ENCODE peak calls at places on chromosomes 13 and 19, in four cellular contexts. One of them, this sample, is unnamed.

GRCh38 chr19:44111910-44112463 is 1.2 kb upstream of the ZNF225 start:
- DNase-seq in A549: no peak
- DNase-seq in endothelial cell of umbilical vein: peak; percentile 65
- DNase-seq in K562: no peak
- DNase-seq in this sample: peak; percentile 20

GRCh38 chr13:50513528-50513863 is 330.0 kb downstream of the DLEU7 start:
- DNase-seq in A549: no peak
- DNase-seq in K562: no peak
- DNase-seq in endothelial cell of umbilical vein: no peak
- DNase-seq in this sample: no peak

GRCh38 chr13:73879346-73880020 is 254.7 kb downstream of the KLF12 start:
- DNase-seq in endothelial cell of umbilical vein: no peak
- DNase-seq in K562: no peak
- DNase-seq in A549: no peak
- DNase-seq in this sample: no peak

GRCh38 chr19:35268546-35269424 is at the start of gene USF2:
- DNase-seq in endothelial cell of umbilical vein: peak; percentile 25
- DNase-seq in A549: peak; percentile 97
- DNase-seq in K562: peak; percentile 79
- DNase-seq in this sample: peak; percentile 61

GRCh38 chr13:65638572-65639168 is 1591.5 kb downstream of the PCDH9 start:
- DNase-seq in A549: peak; percentile 0
- DNase-seq in endothelial cell of umbilical vein: peak; percentile 51
- DNase-seq in K562: peak; percentile 8
- DNase-seq in this sample: peak; percentile 58

GRCh38 chr13:45544520-45544919 is 71.0 kb downstream of the ERICH6B start:
- DNase-seq in endothelial cell of umbilical vein: no peak
- DNase-seq in K562: no peak
- DNase-seq in A549: no peak
- DNase-seq in this sample: no peak

GRCh38 chr19:1860133-1860775 is 3.1 kb downstream of the KLF16 start:
- DNase-seq in endothelial cell of umbilical vein: no peak
- DNase-seq in K562: no peak
- DNase-seq in A549: no peak
- DNase-seq in this sample: peak; percentile 68

GRCh38 chr19:8663920-8664670 is 33.7 kb downstream of the NFILZ start:
- DNase-seq in endothelial cell of umbilical vein: no peak
- DNase-seq in A549: no peak
- DNase-seq in K562: peak; percentile 49
- DNase-seq in this sample: peak; percentile 100

GRCh38 chr13:28983661-28984060 is 163.5 kb downstream of the MTUS2 start:
- DNase-seq in endothelial cell of umbilical vein: no peak
- DNase-seq in K562: no peak
- DNase-seq in A549: no peak
- DNase-seq in this sample: no peak

GRCh38 chr13:42047561-42048322 is 706 bp upstream of the DGKH start:
- DNase-seq in K562: peak; percentile 35
- DNase-seq in A549: peak; percentile 40
- DNase-seq in endothelial cell of umbilical vein: peak; percentile 63
- DNase-seq in this sample: peak; percentile 39

GRCh38 chr19:44603201-44603945 is 10.0 kb upstream of the IGSF23 start:
- DNase-seq in A549: no peak
- DNase-seq in endothelial cell of umbilical vein: peak; percentile 98
- DNase-seq in K562: no peak
- DNase-seq in this sample: no peak

GRCh38 chr19:48623556-48624066 is 4.3 kb downstream of the SPHK2 start:
- DNase-seq in A549: no peak
- DNase-seq in K562: no peak
- DNase-seq in endothelial cell of umbilical vein: no peak
- DNase-seq in this sample: no peak

GRCh38 chr19:32581704-32582164 is 744 bp downstream of the PDCD5 start:
- DNase-seq in K562: peak; percentile 42
- DNase-seq in A549: peak; percentile 58
- DNase-seq in endothelial cell of umbilical vein: peak; percentile 39
- DNase-seq in this sample: peak; percentile 30

GRCh38 chr13:29923554-29924481 is 73.4 kb upstream of the UBL3 start:
- DNase-seq in A549: peak; percentile 87
- DNase-seq in endothelial cell of umbilical vein: peak; percentile 93
- DNase-seq in K562: peak; percentile 73
- DNase-seq in this sample: peak; percentile 68

GRCh38 chr19:43610493-43610892 is 1.4 kb upstream of the SRRM5 start:
- DNase-seq in endothelial cell of umbilical vein: no peak
- DNase-seq in A549: no peak
- DNase-seq in K562: no peak
- DNase-seq in this sample: no peak

GRCh38 chr13:29065142-29065541 is 245.0 kb downstream of the MTUS2 start:
- DNase-seq in K562: no peak
- DNase-seq in A549: no peak
- DNase-seq in endothelial cell of umbilical vein: no peak
- DNase-seq in this sample: no peak

GRCh38 chr13:95426631-95427030 is 125.4 kb upstream of the ABCC4 start:
- DNase-seq in A549: no peak
- DNase-seq in endothelial cell of umbilical vein: no peak
- DNase-seq in K562: no peak
- DNase-seq in this sample: no peak

GRCh38 chr13:41513600-41513999 is 56.2 kb downstream of the RGCC start:
- DNase-seq in endothelial cell of umbilical vein: no peak
- DNase-seq in K562: no peak
- DNase-seq in A549: no peak
- DNase-seq in this sample: no peak

GRCh38 chr13:30957258-30957943 is 24.9 kb downstream of the TEX26 start:
- DNase-seq in endothelial cell of umbilical vein: no peak
- DNase-seq in K562: no peak
- DNase-seq in A549: no peak
- DNase-seq in this sample: no peak

GRCh38 chr19:2207991-2208860 is 27.9 kb downstream of the PLEKHJ1 start:
- DNase-seq in endothelial cell of umbilical vein: peak; percentile 53
- DNase-seq in A549: no peak
- DNase-seq in K562: peak; percentile 61
- DNase-seq in this sample: peak; percentile 41

GRCh38 chr19:39428309-39429112 is 7.2 kb downstream of the RPS16 start:
- DNase-seq in A549: peak; percentile 81
- DNase-seq in K562: no peak
- DNase-seq in endothelial cell of umbilical vein: peak; percentile 86
- DNase-seq in this sample: no peak

GRCh38 chr13:30441304-30441703 is 19.0 kb downstream of the UBE2L5 start:
- DNase-seq in endothelial cell of umbilical vein: no peak
- DNase-seq in K562: no peak
- DNase-seq in A549: no peak
- DNase-seq in this sample: no peak

GRCh38 chr19:4357095-4357797 is 13.9 kb downstream of the MPND start:
- DNase-seq in A549: no peak
- DNase-seq in K562: peak; percentile 17
- DNase-seq in endothelial cell of umbilical vein: no peak
- DNase-seq in this sample: no peak

GRCh38 chr19:4350726-4351125 is 7.4 kb downstream of the MPND start:
- DNase-seq in endothelial cell of umbilical vein: no peak
- DNase-seq in A549: no peak
- DNase-seq in K562: no peak
- DNase-seq in this sample: no peak

GRCh38 chr19:4354897-4355296 is 11.5 kb downstream of the MPND start:
- DNase-seq in A549: no peak
- DNase-seq in K562: no peak
- DNase-seq in endothelial cell of umbilical vein: no peak
- DNase-seq in this sample: no peak

GRCh38 chr19:4352701-4353121 is 9.3 kb downstream of the MPND start:
- DNase-seq in A549: peak; percentile 51
- DNase-seq in endothelial cell of umbilical vein: peak; percentile 66
- DNase-seq in K562: peak; percentile 72
- DNase-seq in this sample: peak; percentile 54

DNA sequence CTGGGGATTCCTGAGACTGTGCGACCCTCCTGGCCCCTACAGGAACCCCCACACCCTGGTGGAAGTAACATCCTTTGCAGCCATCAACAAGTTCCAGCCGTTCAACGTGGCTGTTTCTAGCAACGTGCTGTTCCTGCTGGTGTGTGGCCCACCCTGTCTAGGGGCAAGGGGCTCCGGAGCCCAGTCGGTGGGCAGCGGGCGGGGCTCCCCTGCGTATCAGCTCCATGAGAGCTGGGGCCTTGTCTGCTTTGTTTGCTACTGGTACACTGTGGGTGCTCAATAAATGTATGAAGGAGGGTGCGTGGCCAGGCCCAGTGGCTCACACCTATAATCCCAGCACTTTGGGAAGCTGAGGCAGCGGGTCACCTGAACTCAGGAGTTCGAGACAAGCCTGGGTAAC is 10.9 kb downstream of the MPND start:
- DNase-seq in A549: no peak
- DNase-seq in endothelial cell of umbilical vein: no peak
- DNase-seq in K562: no peak
- DNase-seq in this sample: no peak
- TF ChIP-seq MAX in A549: no peak
- TF ChIP-seq MAX in endothelial cell of umbilical vein: no peak
- TF ChIP-seq MAX in K562: no peak
- TF ChIP-seq MAX in this sample: no peak

GRCh38 chr19:41784337-41785239 is 11.8 kb upstream of the CEACAM3 start:
- DNase-seq in A549: no peak
- DNase-seq in K562: no peak
- DNase-seq in endothelial cell of umbilical vein: no peak
- DNase-seq in this sample: peak; percentile 81
- TF ChIP-seq MYC in A549: no peak
- TF ChIP-seq MYC in K562: no peak
- TF ChIP-seq MYC in endothelial cell of umbilical vein: no peak
- TF ChIP-seq MYC in this sample: no peak

DNA sequence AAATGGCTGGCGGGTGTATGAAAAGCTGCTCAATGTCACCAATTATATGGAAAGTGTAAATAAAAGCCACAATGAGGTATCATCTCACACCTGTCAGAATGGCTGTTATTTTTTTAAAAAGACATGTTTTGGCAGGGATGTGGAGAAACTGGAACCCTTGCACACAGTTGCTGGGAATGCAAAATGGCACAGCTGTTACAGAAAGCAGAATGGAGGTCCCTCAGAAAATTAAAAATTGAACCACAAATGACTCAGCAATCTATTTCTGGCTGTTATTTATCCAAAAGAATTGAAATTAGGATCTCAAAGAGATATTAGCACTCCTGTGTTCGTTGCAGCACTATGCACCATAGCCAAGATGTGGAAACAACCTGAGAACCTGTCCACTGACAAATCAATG is 127.7 kb upstream of the IRS2 start:
- DNase-seq in A549: no peak
- DNase-seq in K562: no peak
- DNase-seq in endothelial cell of umbilical vein: no peak
- DNase-seq in this sample: no peak
- TF ChIP-seq POLR2A in A549: no peak
- TF ChIP-seq POLR2A in K562: no peak
- TF ChIP-seq POLR2A in endothelial cell of umbilical vein: no peak
- TF ChIP-seq POLR2A in this sample: no peak

GRCh38 chr13:32548837-32549236 is 10.2 kb upstream of the N4BP2L2 start:
- DNase-seq in A549: no peak
- DNase-seq in endothelial cell of umbilical vein: peak; percentile 14
- DNase-seq in K562: no peak
- DNase-seq in this sample: peak; percentile 77
- TF ChIP-seq MAX in A549: no peak
- TF ChIP-seq MAX in endothelial cell of umbilical vein: no peak
- TF ChIP-seq MAX in K562: no peak
- TF ChIP-seq MAX in this sample: no peak

GRCh38 chr19:29872224-29872731 is 60.5 kb downstream of the CCNE1 start:
- DNase-seq in K562: peak; percentile 48
- DNase-seq in endothelial cell of umbilical vein: no peak
- DNase-seq in A549: no peak
- DNase-seq in this sample: no peak
- TF ChIP-seq MYC in K562: no peak
- TF ChIP-seq MYC in endothelial cell of umbilical vein: no peak
- TF ChIP-seq MYC in A549: no peak
- TF ChIP-seq MYC in this sample: no peak

DNA sequence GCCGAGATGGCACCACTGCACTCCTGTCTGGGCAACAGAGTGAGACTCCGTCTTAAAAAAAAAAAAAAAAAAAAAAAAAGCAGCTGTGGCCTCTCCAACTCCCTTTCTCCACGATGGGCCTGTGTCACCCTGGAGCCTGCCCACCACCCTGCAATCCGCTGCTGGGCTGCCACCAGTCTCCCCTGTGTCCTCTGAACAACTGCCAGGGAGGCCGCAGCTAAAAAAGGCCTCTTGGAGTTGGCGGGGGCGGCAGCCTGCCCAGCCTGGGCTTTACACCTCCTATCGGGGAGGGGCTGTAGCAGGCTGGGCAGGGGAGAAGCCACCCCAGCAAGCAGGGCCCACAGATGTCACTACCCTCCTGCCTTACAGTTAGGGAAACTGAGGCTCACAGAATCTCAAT is 3.5 kb downstream of the CDC37 start:
- DNase-seq in K562: peak; percentile 10
- DNase-seq in endothelial cell of umbilical vein: no peak
- DNase-seq in A549: no peak
- DNase-seq in this sample: no peak
- TF ChIP-seq POLR2A in K562: no peak
- TF ChIP-seq POLR2A in endothelial cell of umbilical vein: no peak
- TF ChIP-seq POLR2A in A549: no peak
- TF ChIP-seq POLR2A in this sample: no peak

GRCh38 chr13:20825476-20825875 is 51.7 kb upstream of the EEF1AKMT1 start:
- DNase-seq in A549: no peak
- DNase-seq in K562: no peak
- DNase-seq in endothelial cell of umbilical vein: peak; percentile 18
- DNase-seq in this sample: no peak
- TF ChIP-seq MAX in A549: no peak
- TF ChIP-seq MAX in K562: no peak
- TF ChIP-seq MAX in endothelial cell of umbilical vein: no peak
- TF ChIP-seq MAX in this sample: no peak